ENCODE peak calls at places on chromosomes 12 and 14, in six cellular contexts. One of them, this sample, is unnamed.

GRCh38 chr12:91777268-91777997 is 368.2 kb downstream of the BTG1 start:
- DNase-seq in esophagus squamous epithelium: no peak
- DNase-seq in HEK293T: no peak
- DNase-seq in pulmonary artery endothelial cell: no peak
- DNase-seq in head of caudate nucleus: no peak
- DNase-seq in T-helper 22 cell: no peak
- DNase-seq in this sample: no peak

GRCh38 chr12:64672925-64673409 is 62.7 kb downstream of the RASSF3 start:
- DNase-seq in esophagus squamous epithelium: no peak
- DNase-seq in HEK293T: no peak
- DNase-seq in pulmonary artery endothelial cell: no peak
- DNase-seq in head of caudate nucleus: no peak
- DNase-seq in T-helper 22 cell: peak
- DNase-seq in this sample: no peak

GRCh38 chr14:101230851-101231550 is 327.5 kb upstream of the RTL1 start:
- DNase-seq in esophagus squamous epithelium: no peak
- DNase-seq in HEK293T: no peak
- DNase-seq in pulmonary artery endothelial cell: no peak
- DNase-seq in head of caudate nucleus: no peak
- DNase-seq in T-helper 22 cell: no peak
- DNase-seq in this sample: no peak

GRCh38 chr14:97874394-97874793 is 1077.2 kb downstream of the VRK1 start:
- DNase-seq in esophagus squamous epithelium: no peak
- DNase-seq in HEK293T: no peak
- DNase-seq in pulmonary artery endothelial cell: no peak
- DNase-seq in head of caudate nucleus: no peak
- DNase-seq in T-helper 22 cell: no peak
- DNase-seq in this sample: no peak

GRCh38 chr12:119423285-119423684 is 88.8 kb downstream of the CCDC60 start:
- DNase-seq in esophagus squamous epithelium: no peak
- DNase-seq in HEK293T: no peak
- DNase-seq in pulmonary artery endothelial cell: no peak
- DNase-seq in head of caudate nucleus: no peak
- DNase-seq in T-helper 22 cell: no peak
- DNase-seq in this sample: no peak

GRCh38 chr12:87467893-87468292 is 561.3 kb downstream of the C12orf50 start:
- DNase-seq in esophagus squamous epithelium: no peak
- DNase-seq in HEK293T: no peak
- DNase-seq in pulmonary artery endothelial cell: no peak
- DNase-seq in head of caudate nucleus: no peak
- DNase-seq in T-helper 22 cell: no peak
- DNase-seq in this sample: no peak

GRCh38 chr12:131388164-131388795 is 322.6 kb upstream of the SFSWAP start:
- DNase-seq in esophagus squamous epithelium: no peak
- DNase-seq in HEK293T: no peak
- DNase-seq in pulmonary artery endothelial cell: no peak
- DNase-seq in head of caudate nucleus: no peak
- DNase-seq in T-helper 22 cell: no peak
- DNase-seq in this sample: peak

GRCh38 chr12:105214141-105214540 is 21.8 kb downstream of the APPL2 start:
- DNase-seq in esophagus squamous epithelium: no peak
- DNase-seq in HEK293T: no peak
- DNase-seq in pulmonary artery endothelial cell: no peak
- DNase-seq in head of caudate nucleus: no peak
- DNase-seq in T-helper 22 cell: no peak
- DNase-seq in this sample: no peak

GRCh38 chr14:54815016-54815415 is 87.6 kb downstream of the GCH1 start:
- DNase-seq in esophagus squamous epithelium: no peak
- DNase-seq in HEK293T: no peak
- DNase-seq in pulmonary artery endothelial cell: no peak
- DNase-seq in head of caudate nucleus: no peak
- DNase-seq in T-helper 22 cell: no peak
- DNase-seq in this sample: no peak

GRCh38 chr12:87529386-87529785 is 499.8 kb downstream of the C12orf50 start:
- DNase-seq in esophagus squamous epithelium: no peak
- DNase-seq in HEK293T: no peak
- DNase-seq in pulmonary artery endothelial cell: no peak
- DNase-seq in head of caudate nucleus: no peak
- DNase-seq in T-helper 22 cell: no peak
- DNase-seq in this sample: no peak

GRCh38 chr14:99602054-99602787 is 1.8 kb downstream of the CCDC85C start:
- DNase-seq in esophagus squamous epithelium: no peak
- DNase-seq in HEK293T: no peak
- DNase-seq in pulmonary artery endothelial cell: no peak
- DNase-seq in head of caudate nucleus: peak
- DNase-seq in T-helper 22 cell: no peak
- DNase-seq in this sample: no peak

GRCh38 chr14:65834812-65835211 is 422.3 kb downstream of the FUT8 start:
- DNase-seq in esophagus squamous epithelium: no peak
- DNase-seq in HEK293T: no peak
- DNase-seq in pulmonary artery endothelial cell: no peak
- DNase-seq in head of caudate nucleus: no peak
- DNase-seq in T-helper 22 cell: no peak
- DNase-seq in this sample: no peak

GRCh38 chr14:24130380-24130716 is at the start of gene FITM1:
- DNase-seq in esophagus squamous epithelium: no peak
- DNase-seq in HEK293T: no peak
- DNase-seq in pulmonary artery endothelial cell: no peak
- DNase-seq in head of caudate nucleus: no peak
- DNase-seq in T-helper 22 cell: no peak
- DNase-seq in this sample: no peak

GRCh38 chr12:120164293-120164692 is 30.2 kb downstream of the GCN1 start:
- DNase-seq in esophagus squamous epithelium: no peak
- DNase-seq in HEK293T: no peak
- DNase-seq in pulmonary artery endothelial cell: no peak
- DNase-seq in head of caudate nucleus: no peak
- DNase-seq in T-helper 22 cell: no peak
- DNase-seq in this sample: no peak

GRCh38 chr12:27480031-27480430 is 33.5 kb downstream of the SMCO2 start:
- DNase-seq in esophagus squamous epithelium: no peak
- DNase-seq in HEK293T: no peak
- DNase-seq in pulmonary artery endothelial cell: no peak
- DNase-seq in head of caudate nucleus: no peak
- DNase-seq in T-helper 22 cell: no peak
- DNase-seq in this sample: no peak

GRCh38 chr14:101819251-101819990 is 57.9 kb downstream of the PPP2R5C start:
- DNase-seq in esophagus squamous epithelium: no peak
- DNase-seq in HEK293T: no peak
- DNase-seq in pulmonary artery endothelial cell: no peak
- DNase-seq in head of caudate nucleus: no peak
- DNase-seq in T-helper 22 cell: peak
- DNase-seq in this sample: no peak

GRCh38 chr12:116222358-116222757 is 55.1 kb downstream of the MED13L start:
- DNase-seq in esophagus squamous epithelium: no peak
- DNase-seq in HEK293T: no peak
- DNase-seq in pulmonary artery endothelial cell: peak
- DNase-seq in head of caudate nucleus: no peak
- DNase-seq in T-helper 22 cell: no peak
- DNase-seq in this sample: peak

GRCh38 chr14:74421997-74422396 is 4.0 kb downstream of the SYNDIG1L start:
- DNase-seq in esophagus squamous epithelium: no peak
- DNase-seq in HEK293T: no peak
- DNase-seq in pulmonary artery endothelial cell: no peak
- DNase-seq in head of caudate nucleus: no peak
- DNase-seq in T-helper 22 cell: no peak
- DNase-seq in this sample: no peak

GRCh38 chr14:105855893-105856675 is 329.7 kb downstream of the TMEM121 start:
- DNase-seq in esophagus squamous epithelium: no peak
- DNase-seq in HEK293T: no peak
- DNase-seq in pulmonary artery endothelial cell: no peak
- DNase-seq in head of caudate nucleus: no peak
- DNase-seq in T-helper 22 cell: no peak
- DNase-seq in this sample: no peak

GRCh38 chr12:26783791-26784379 is 49.1 kb downstream of the ITPR2 start:
- DNase-seq in esophagus squamous epithelium: no peak
- DNase-seq in HEK293T: no peak
- DNase-seq in pulmonary artery endothelial cell: no peak
- DNase-seq in head of caudate nucleus: no peak
- DNase-seq in T-helper 22 cell: no peak
- DNase-seq in this sample: no peak

GRCh38 chr12:89064151-89064550 is 288.1 kb downstream of the DUSP6 start:
- DNase-seq in esophagus squamous epithelium: no peak
- DNase-seq in HEK293T: no peak
- DNase-seq in pulmonary artery endothelial cell: no peak
- DNase-seq in head of caudate nucleus: no peak
- DNase-seq in T-helper 22 cell: no peak
- DNase-seq in this sample: no peak

GRCh38 chr12:98253207-98253606 is 262.2 kb upstream of the TMPO start:
- DNase-seq in esophagus squamous epithelium: no peak
- DNase-seq in HEK293T: no peak
- DNase-seq in pulmonary artery endothelial cell: no peak
- DNase-seq in head of caudate nucleus: no peak
- DNase-seq in T-helper 22 cell: no peak
- DNase-seq in this sample: no peak

GRCh38 chr12:116171549-116171948 is 105.9 kb downstream of the MED13L start:
- DNase-seq in esophagus squamous epithelium: no peak
- DNase-seq in HEK293T: no peak
- DNase-seq in pulmonary artery endothelial cell: no peak
- DNase-seq in head of caudate nucleus: no peak
- DNase-seq in T-helper 22 cell: no peak
- DNase-seq in this sample: no peak

GRCh38 chr14:32212833-32213232 is 9.8 kb upstream of the RNU6-8 start:
- DNase-seq in esophagus squamous epithelium: no peak
- DNase-seq in HEK293T: no peak
- DNase-seq in pulmonary artery endothelial cell: no peak
- DNase-seq in head of caudate nucleus: no peak
- DNase-seq in T-helper 22 cell: no peak
- DNase-seq in this sample: no peak

GRCh38 chr14:74459289-74459946 is 33.4 kb upstream of the SYNDIG1L start:
- DNase-seq in esophagus squamous epithelium: no peak
- DNase-seq in HEK293T: peak
- DNase-seq in pulmonary artery endothelial cell: no peak
- DNase-seq in head of caudate nucleus: no peak
- DNase-seq in T-helper 22 cell: no peak
- DNase-seq in this sample: no peak

GRCh38 chr14:104745431-104745830 is 7.5 kb upstream of the SIVA1 start:
- DNase-seq in esophagus squamous epithelium: no peak
- DNase-seq in HEK293T: no peak
- DNase-seq in pulmonary artery endothelial cell: no peak
- DNase-seq in head of caudate nucleus: no peak
- DNase-seq in T-helper 22 cell: no peak
- DNase-seq in this sample: no peak

GRCh38 chr12:94445662-94446061 is 14.0 kb downstream of the CEP83 start:
- DNase-seq in esophagus squamous epithelium: no peak
- DNase-seq in HEK293T: no peak
- DNase-seq in pulmonary artery endothelial cell: no peak
- DNase-seq in head of caudate nucleus: no peak
- DNase-seq in T-helper 22 cell: no peak
- DNase-seq in this sample: no peak

GRCh38 chr12:80714055-80714454 is 2.7 kb upstream of the MYF5 start:
- DNase-seq in esophagus squamous epithelium: no peak
- DNase-seq in HEK293T: no peak
- DNase-seq in pulmonary artery endothelial cell: no peak
- DNase-seq in head of caudate nucleus: peak
- DNase-seq in T-helper 22 cell: no peak
- DNase-seq in this sample: no peak

GRCh38 chr12:1518763-1519516 is 75.4 kb downstream of the FBXL14 start:
- DNase-seq in esophagus squamous epithelium: no peak
- DNase-seq in HEK293T: no peak
- DNase-seq in pulmonary artery endothelial cell: no peak
- DNase-seq in head of caudate nucleus: no peak
- DNase-seq in T-helper 22 cell: no peak
- DNase-seq in this sample: no peak

GRCh38 chr14:34750233-34750632 is 35.8 kb upstream of the CFL2 start:
- DNase-seq in esophagus squamous epithelium: no peak
- DNase-seq in HEK293T: no peak
- DNase-seq in pulmonary artery endothelial cell: no peak
- DNase-seq in head of caudate nucleus: no peak
- DNase-seq in T-helper 22 cell: no peak
- DNase-seq in this sample: no peak

GRCh38 chr14:101708853-101709532 is 52.5 kb upstream of the PPP2R5C start:
- DNase-seq in esophagus squamous epithelium: no peak
- DNase-seq in HEK293T: no peak
- DNase-seq in pulmonary artery endothelial cell: no peak
- DNase-seq in head of caudate nucleus: no peak
- DNase-seq in T-helper 22 cell: no peak
- DNase-seq in this sample: no peak

GRCh38 chr12:45200497-45201043 is 15.3 kb upstream of the ANO6 start:
- DNase-seq in esophagus squamous epithelium: no peak
- DNase-seq in HEK293T: no peak
- DNase-seq in pulmonary artery endothelial cell: no peak
- DNase-seq in head of caudate nucleus: no peak
- DNase-seq in T-helper 22 cell: no peak
- DNase-seq in this sample: no peak

GRCh38 chr12:130968611-130969010 is 14.9 kb downstream of the ADGRD1 start:
- DNase-seq in esophagus squamous epithelium: no peak
- DNase-seq in HEK293T: no peak
- DNase-seq in pulmonary artery endothelial cell: no peak
- DNase-seq in head of caudate nucleus: no peak
- DNase-seq in T-helper 22 cell: no peak
- DNase-seq in this sample: no peak

GRCh38 chr12:94831081-94831747 is 172.3 kb downstream of the NDUFA12 start:
- DNase-seq in esophagus squamous epithelium: peak
- DNase-seq in HEK293T: no peak
- DNase-seq in pulmonary artery endothelial cell: no peak
- DNase-seq in head of caudate nucleus: no peak
- DNase-seq in T-helper 22 cell: no peak
- DNase-seq in this sample: no peak

GRCh38 chr12:104544836-104545235 is 88.1 kb downstream of the CHST11 start:
- DNase-seq in esophagus squamous epithelium: no peak
- DNase-seq in HEK293T: no peak
- DNase-seq in pulmonary artery endothelial cell: no peak
- DNase-seq in head of caudate nucleus: no peak
- DNase-seq in T-helper 22 cell: no peak
- DNase-seq in this sample: no peak